ENCODE peak calls at places on chromosomes 2 and 18, in four cellular contexts. M is NCI-H2171 treated with DMSO at 0.1 percent for 48 hours, C is fibroblast of pulmonary artery, X is aorta. U is an unnamed sample.

GRCh38 chr18:44803019-44803650 is 122.4 kb downstream of the SETBP1 start:
- DNase-seq in M (peak), C (peak), X (no peak), U (peak)

GRCh38 chr18:58997811-58998337 is 133.2 kb downstream of the ZNF532 start:
- DNase-seq in M (no peak), C (peak), X (no peak), U (no peak)

GRCh38 chr18:70461323-70462077 is 172.7 kb downstream of the SOCS6 start:
- DNase-seq in M (no peak), C (no peak), X (no peak), U (no peak)

GRCh38 chr18:21978546-21979170 is 190.7 kb upstream of the GATA6 start:
- DNase-seq in M (no peak), C (no peak), X (no peak), U (no peak)

GRCh38 chr2:8581048-8581561 is 100.8 kb upstream of the ID2 start:
- DNase-seq in M (no peak), C (no peak), X (no peak), U (peak)

GRCh38 chr18:62784966-62785413 is 69.6 kb downstream of the PHLPP1 start:
- DNase-seq in M (no peak), C (peak), X (no peak), U (peak)

GRCh38 chr2:129936334-129936934 is 43.0 kb upstream of the RAB6C start:
- DNase-seq in M (no peak), C (no peak), X (no peak), U (no peak)

GRCh38 chr2:75241696-75242095 is 42.4 kb upstream of the TACR1 start:
- DNase-seq in M (peak), C (peak), X (no peak), U (peak)

U was measured in NCI-H69.